ENCODE peak calls at places on chromosomes 6 and 20, in six cellular contexts. E, R, L, U, J and K are unnamed samples.
A peak's percentile ranks its signal among the peaks of the same experiment; 100 is the strongest.

GRCh38 chr20:49892260-49893216 is 22.8 kb downstream of the SPATA2 start:
- DNase-seq in U (no peak), L (no peak), J (no peak), E (peak; percentile 51), R (no peak), K (no peak)

GRCh38 chr20:17518339-17519052 is 12.7 kb downstream of the BFSP1 start:
- DNase-seq in E (no peak), J (no peak), L (no peak), U (no peak), R (peak; percentile 87), K (no peak)

GRCh38 chr20:12173333-12173732 is 255.6 kb downstream of the BTBD3 start:
- DNase-seq in E (peak; percentile 26), U (no peak), L (no peak), R (no peak), J (no peak), K (no peak)

GRCh38 chr20:48638546-48638945 is 189.3 kb downstream of the PREX1 start:
- DNase-seq in E (no peak), J (peak; percentile 76), U (no peak), R (no peak), L (no peak), K (peak; percentile 36)

GRCh38 chr20:58447733-58448391 is 58.8 kb downstream of the VAPB start:
- DNase-seq in E (peak; percentile 70), R (no peak), L (no peak), U (no peak), J (peak; percentile 56), K (peak; percentile 55)

GRCh38 chr6:149112976-149113375 is 204.5 kb upstream of the TAB2 start:
- DNase-seq in R (no peak), J (no peak), U (no peak), E (no peak), L (no peak), K (no peak)

GRCh38 chr6:36927691-36928546 is 26.6 kb upstream of the PI16 start:
- DNase-seq in E (no peak), U (no peak), L (no peak), R (peak; percentile 44), J (no peak), K (no peak)

GRCh38 chr6:20490591-20490990 is 43.7 kb upstream of the CDKAL1 start:
- DNase-seq in J (no peak), R (no peak), L (no peak), U (no peak), E (no peak), K (no peak)

GRCh38 chr6:14415452-14415851 is 297.9 kb downstream of the CD83 start:
- DNase-seq in J (no peak), L (no peak), U (no peak), R (no peak), E (no peak), K (no peak)

GRCh38 chr6:162442675-162443074 is 284.9 kb downstream of the PRKN start:
- DNase-seq in J (no peak), U (no peak), L (no peak), E (peak; percentile 60), R (no peak), K (no peak)

GRCh38 chr6:73680289-73680688 is 15.7 kb upstream of the CD109 start:
- DNase-seq in J (peak; percentile 64), U (no peak), E (no peak), L (no peak), R (no peak), K (no peak)

GRCh38 chr20:41196653-41197225 is 59.4 kb downstream of the PLCG1 start:
- DNase-seq in E (no peak), R (no peak), J (no peak), U (no peak), L (no peak), K (no peak)

GRCh38 chr6:12014027-12014872 is 2.1 kb downstream of the HIVEP1 start:
- DNase-seq in R (no peak), L (no peak), E (no peak), U (no peak), J (peak; percentile 20), K (peak; percentile 74)

GRCh38 chr20:695165-695866 is 19.7 kb upstream of the SCRT2 start:
- DNase-seq in U (no peak), J (no peak), L (no peak), E (no peak), R (no peak), K (no peak)

GRCh38 chr20:37081717-37082289 is 14.0 kb downstream of the RBL1 start:
- DNase-seq in R (no peak), J (no peak), L (no peak), E (no peak), U (no peak), K (no peak)

GRCh38 chr6:111573118-111573883 is 32.4 kb downstream of the TRAF3IP2 start:
- DNase-seq in R (no peak), E (no peak), U (no peak), L (no peak), J (peak; percentile 36), K (peak; percentile 96)

GRCh38 chr6:2782825-2783187 is 17.6 kb downstream of the WRNIP1 start:
- DNase-seq in L (no peak), E (no peak), J (no peak), U (no peak), R (no peak), K (no peak)

GRCh38 chr6:3697609-3698008 is 53.9 kb downstream of the PXDC1 start:
- DNase-seq in U (no peak), E (no peak), R (no peak), J (no peak), L (no peak), K (no peak)

GRCh38 chr20:20668639-20669038 is 43.8 kb downstream of the RALGAPA2 start:
- DNase-seq in L (no peak), J (no peak), U (no peak), E (no peak), R (no peak), K (no peak)

GRCh38 chr6:43706788-43707187 is 19.2 kb upstream of the MRPS18A start:
- DNase-seq in J (no peak), R (no peak), E (no peak), U (no peak), L (no peak), K (no peak)

GRCh38 chr20:43316271-43316670 is 126.6 kb upstream of the PTPRT start:
- DNase-seq in U (no peak), L (no peak), E (no peak), R (no peak), J (no peak), K (no peak)

GRCh38 chr6:40425192-40425919 is 161.8 kb downstream of the LRFN2 start:
- DNase-seq in E (peak; percentile 66), J (no peak), L (no peak), R (no peak), U (peak; percentile 52), K (no peak)

GRCh38 chr6:26020983-26021349 is 58.4 kb downstream of the TRIM38 start:
- DNase-seq in L (peak; percentile 89), E (peak; percentile 72), U (peak; percentile 65), J (peak; percentile 57), R (peak; percentile 77), K (peak; percentile 76)

GRCh38 chr20:1854246-1854645 is 41.0 kb upstream of the SIRPA start:
- DNase-seq in E (no peak), R (no peak), U (no peak), J (no peak), L (no peak), K (no peak)

GRCh38 chr6:157724960-157725741 is 97.9 kb upstream of the SNX9 start:
- DNase-seq in U (no peak), J (no peak), R (no peak), E (no peak), L (no peak), K (no peak)

DNA sequence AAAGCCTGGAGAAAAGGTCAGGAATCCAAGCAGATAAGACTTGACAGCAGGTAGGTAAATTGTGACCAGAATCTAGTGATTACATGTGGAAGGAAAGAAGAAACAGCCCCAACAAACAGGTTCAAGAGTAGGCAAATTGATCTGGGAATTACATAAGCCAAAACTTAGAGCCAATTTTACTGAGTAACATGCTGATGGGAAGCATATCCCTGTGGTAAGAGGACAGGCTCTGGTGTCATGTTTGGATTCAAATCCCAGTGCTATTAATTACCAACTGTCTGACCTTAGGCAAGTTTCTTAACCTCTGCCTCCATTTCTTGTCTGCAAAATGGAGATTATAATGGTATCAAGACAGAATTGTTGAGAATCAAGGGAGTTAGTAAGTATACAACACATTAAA is 20.4 kb downstream of the MCM9 start:
- DNase-seq in E (no peak), L (no peak), R (no peak), J (no peak), U (no peak), K (no peak)
- H3K36me3 ChIP-seq in E (peaks cover 38% of the 10 kb centered on the region), L (peaks cover 74% of the 10 kb centered on the region), R (no peaks in the 10 kb centered on the region), J (peaks cover 73% of the 10 kb centered on the region), U (peaks cover 25% of the 10 kb centered on the region), K (peaks cover 49% of the 10 kb centered on the region)

DNA sequence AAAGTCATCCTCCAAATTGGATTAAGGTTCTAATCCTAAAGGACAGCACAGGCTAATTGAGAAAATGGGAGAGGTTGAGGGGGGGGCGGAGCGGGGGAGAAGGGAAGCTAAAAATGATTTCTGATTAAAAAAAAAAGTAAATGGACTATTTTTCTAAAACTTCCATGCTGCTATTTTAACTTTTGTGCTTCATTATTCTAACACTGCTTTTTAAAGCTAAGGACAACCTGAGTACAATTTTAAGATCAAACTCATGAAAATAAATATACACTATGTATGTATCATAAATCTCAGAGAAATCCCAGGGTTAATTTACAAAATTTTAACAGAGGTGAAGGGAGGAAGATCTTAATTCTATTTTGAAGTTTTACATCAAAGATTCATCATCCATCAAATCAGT is 4.4 kb downstream of the MAN1A1 start:
- DNase-seq in J (no peak), E (no peak), U (no peak), R (no peak), L (no peak), K (no peak)
- H3K4me1 ChIP-seq in J (peaks cover 31% of the 10 kb centered on the region), E (peaks cover 40% of the 10 kb centered on the region), U (peaks cover 34% of the 10 kb centered on the region), R (peaks cover 6% of the 10 kb centered on the region), L (peaks cover 31% of the 10 kb centered on the region), K (peaks cover 17% of the 10 kb centered on the region)

GRCh38 chr6:165231581-165232276 is 77.7 kb downstream of the C6orf118 start:
- DNase-seq in U (no peak), J (no peak), L (no peak), E (peak; percentile 43), R (no peak), K (peak; percentile 66)
- H3K27ac ChIP-seq in U (no peak overlapping the region), J (no peak overlapping the region), L (no peak overlapping the region), E (no peak overlapping the region), R (no peak overlapping the region), K (peak overlapping the region; percentile 88)

GRCh38 chr20:63876489-63877036 is 11.5 kb downstream of the TPD52L2 start:
- DNase-seq in E (no peak), U (no peak), R (no peak), L (no peak), J (no peak), K (no peak)
- H3K36me3 ChIP-seq in E (peaks cover 38% of the 10 kb centered on the region), U (peaks cover 48% of the 10 kb centered on the region), R (no peaks in the 10 kb centered on the region), L (peaks cover 88% of the 10 kb centered on the region), J (peaks cover 49% of the 10 kb centered on the region), K (peaks cover 81% of the 10 kb centered on the region)

DNA sequence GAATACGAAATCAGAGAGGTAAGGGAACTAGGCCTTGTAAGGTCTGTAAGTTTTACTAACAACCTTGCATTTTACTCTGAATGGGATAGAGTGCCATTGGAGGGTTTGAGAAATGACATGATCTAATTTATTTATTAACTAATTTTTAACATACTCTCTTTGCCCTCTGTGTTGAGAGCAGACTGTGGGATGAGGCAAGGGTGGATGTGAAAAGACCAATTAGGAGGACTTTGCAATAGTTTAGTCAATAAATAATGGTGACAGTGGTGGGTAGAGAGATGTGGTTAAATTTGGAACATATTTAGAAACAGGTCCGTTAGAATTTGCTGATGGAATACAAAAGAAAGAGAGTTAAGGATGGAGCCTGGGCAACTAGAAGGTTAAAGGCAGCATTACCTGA is 60.0 kb downstream of the MKKS start:
- DNase-seq in U (no peak), E (no peak), R (no peak), J (no peak), L (no peak), K (no peak)
- H3K4me1 ChIP-seq in U (peaks cover 15% of the 10 kb centered on the region), E (no peaks in the 10 kb centered on the region), R (peaks cover 2% of the 10 kb centered on the region), J (peaks cover 17% of the 10 kb centered on the region), L (no peaks in the 10 kb centered on the region), K (peaks cover 27% of the 10 kb centered on the region)